ENCODE peak calls at places on chromosomes 1 and 21, in four cellular contexts. One of them, this sample, is unnamed.

GRCh38 chr1:166906647-166907046 is 30.6 kb upstream of the TADA1 start:
- DNase-seq in AG04450: no peak
- DNase-seq in tibial artery: no peak
- DNase-seq in small intestine: no peak
- DNase-seq in this sample: no peak

GRCh38 chr21:45079351-45079750 is 5.0 kb downstream of the ADARB1 start:
- DNase-seq in AG04450: no peak
- DNase-seq in tibial artery: no peak
- DNase-seq in small intestine: no peak
- DNase-seq in this sample: no peak

GRCh38 chr1:98668733-98669132 is 7.2 kb downstream of the SNX7 start:
- DNase-seq in AG04450: no peak
- DNase-seq in tibial artery: peak; percentile 29
- DNase-seq in small intestine: no peak
- DNase-seq in this sample: no peak

GRCh38 chr1:244918422-244919319 is 54.3 kb upstream of the HNRNPU start:
- DNase-seq in AG04450: no peak
- DNase-seq in tibial artery: no peak
- DNase-seq in small intestine: peak; percentile 33
- DNase-seq in this sample: no peak

GRCh38 chr21:33360281-33360680 is 35.5 kb downstream of the IFNAR1 start:
- DNase-seq in AG04450: no peak
- DNase-seq in tibial artery: no peak
- DNase-seq in small intestine: no peak
- DNase-seq in this sample: no peak

GRCh38 chr1:32813941-32814739 is 3.0 kb downstream of the YARS1 start:
- DNase-seq in AG04450: no peak
- DNase-seq in tibial artery: no peak
- DNase-seq in small intestine: peak; percentile 50
- DNase-seq in this sample: no peak

GRCh38 chr1:71521655-71522264 is 440.9 kb upstream of the ZRANB2 start:
- DNase-seq in AG04450: peak; percentile 11
- DNase-seq in tibial artery: no peak
- DNase-seq in small intestine: peak; percentile 2
- DNase-seq in this sample: no peak

GRCh38 chr1:157274698-157275534 is 136.7 kb upstream of the ETV3 start:
- DNase-seq in AG04450: no peak
- DNase-seq in tibial artery: no peak
- DNase-seq in small intestine: no peak
- DNase-seq in this sample: peak; percentile 60

GRCh38 chr1:13723810-13724209 is 23.8 kb downstream of the PRDM2 start:
- DNase-seq in AG04450: no peak
- DNase-seq in tibial artery: peak; percentile 32
- DNase-seq in small intestine: no peak
- DNase-seq in this sample: no peak

GRCh38 chr1:74620242-74620641 is 53.4 kb downstream of the ERICH3 start:
- DNase-seq in AG04450: no peak
- DNase-seq in tibial artery: no peak
- DNase-seq in small intestine: no peak
- DNase-seq in this sample: no peak

GRCh38 chr1:162690672-162691434 is 58.6 kb downstream of the DDR2 start:
- DNase-seq in AG04450: peak; percentile 47
- DNase-seq in tibial artery: peak; percentile 84
- DNase-seq in small intestine: no peak
- DNase-seq in this sample: no peak

GRCh38 chr21:29943885-29944284 is 4.1 kb upstream of the GRIK1 start:
- DNase-seq in AG04450: no peak
- DNase-seq in tibial artery: no peak
- DNase-seq in small intestine: no peak
- DNase-seq in this sample: no peak

GRCh38 chr1:243475966-243476365 is 220.1 kb downstream of the SDCCAG8 start:
- DNase-seq in AG04450: no peak
- DNase-seq in tibial artery: no peak
- DNase-seq in small intestine: no peak
- DNase-seq in this sample: no peak

GRCh38 chr1:53595906-53596305 is 136.7 kb downstream of the DMRTB1 start:
- DNase-seq in AG04450: no peak
- DNase-seq in tibial artery: no peak
- DNase-seq in small intestine: no peak
- DNase-seq in this sample: no peak

GRCh38 chr1:93350322-93350721 is 4.6 kb downstream of the DR1 start:
- DNase-seq in AG04450: no peak
- DNase-seq in tibial artery: no peak
- DNase-seq in small intestine: no peak
- DNase-seq in this sample: no peak

GRCh38 chr1:22041505-22041904 is 11.0 kb upstream of the CDC42 start:
- DNase-seq in AG04450: no peak
- DNase-seq in tibial artery: no peak
- DNase-seq in small intestine: no peak
- DNase-seq in this sample: no peak

GRCh38 chr1:20371411-20371810 is 80.7 kb downstream of the VWA5B1 start:
- DNase-seq in AG04450: no peak
- DNase-seq in tibial artery: no peak
- DNase-seq in small intestine: no peak
- DNase-seq in this sample: no peak

GRCh38 chr1:28775121-28775942 is 36.6 kb upstream of the OPRD1 start:
- DNase-seq in AG04450: no peak
- DNase-seq in tibial artery: peak; percentile 66
- DNase-seq in small intestine: peak; percentile 88
- DNase-seq in this sample: no peak

GRCh38 chr21:38291875-38292274 is 35.1 kb downstream of the KCNJ15 start:
- DNase-seq in AG04450: no peak
- DNase-seq in tibial artery: no peak
- DNase-seq in small intestine: no peak
- DNase-seq in this sample: no peak

GRCh38 chr21:43719748-43720538 is 1.0 kb downstream of the PDXK start:
- DNase-seq in AG04450: no peak
- DNase-seq in tibial artery: no peak
- DNase-seq in small intestine: no peak
- DNase-seq in this sample: no peak

GRCh38 chr1:116951175-116951935 is 41.6 kb downstream of the PTGFRN start:
- DNase-seq in AG04450: no peak
- DNase-seq in tibial artery: peak; percentile 71
- DNase-seq in small intestine: no peak
- DNase-seq in this sample: peak; percentile 83

GRCh38 chr21:32311621-32312020 is 13.0 kb downstream of the MRAP start:
- DNase-seq in AG04450: no peak
- DNase-seq in tibial artery: no peak
- DNase-seq in small intestine: no peak
- DNase-seq in this sample: no peak

GRCh38 chr1:8201331-8201861 is 116.5 kb upstream of the SLC45A1 start:
- DNase-seq in AG04450: no peak
- DNase-seq in tibial artery: no peak
- DNase-seq in small intestine: no peak
- DNase-seq in this sample: no peak

GRCh38 chr1:3259020-3259419 is 190.0 kb downstream of the PRDM16 start:
- DNase-seq in AG04450: no peak
- DNase-seq in tibial artery: no peak
- DNase-seq in small intestine: no peak
- DNase-seq in this sample: no peak

GRCh38 chr1:25562928-25563283 is 19.5 kb downstream of the LDLRAP1 start:
- DNase-seq in AG04450: no peak
- DNase-seq in tibial artery: no peak
- DNase-seq in small intestine: no peak
- DNase-seq in this sample: no peak

GRCh38 chr1:234139966-234140365 is 233.3 kb upstream of the COA6 start:
- DNase-seq in AG04450: no peak
- DNase-seq in tibial artery: no peak
- DNase-seq in small intestine: no peak
- DNase-seq in this sample: peak; percentile 26

GRCh38 chr1:9689971-9690381 is 38.4 kb downstream of the PIK3CD start:
- DNase-seq in AG04450: no peak
- DNase-seq in tibial artery: peak; percentile 35
- DNase-seq in small intestine: peak; percentile 22
- DNase-seq in this sample: no peak

GRCh38 chr1:151545542-151545941 is 5.4 kb downstream of the TUFT1 start:
- DNase-seq in AG04450: no peak
- DNase-seq in tibial artery: no peak
- DNase-seq in small intestine: no peak
- DNase-seq in this sample: no peak

GRCh38 chr1:203590559-203590958 is 36.1 kb upstream of the ATP2B4 start:
- DNase-seq in AG04450: no peak
- DNase-seq in tibial artery: no peak
- DNase-seq in small intestine: no peak
- DNase-seq in this sample: no peak

GRCh38 chr1:112935474-112936289 is 20.3 kb downstream of the SLC16A1 start:
- DNase-seq in AG04450: no peak
- DNase-seq in tibial artery: no peak
- DNase-seq in small intestine: no peak
- DNase-seq in this sample: no peak
- H3K27ac ChIP-seq in AG04450: peak overlapping the region; percentile 47
- H3K27ac ChIP-seq in tibial artery: no peak overlapping the region
- H3K27ac ChIP-seq in small intestine: no peak overlapping the region
- H3K27ac ChIP-seq in this sample: no peak overlapping the region

DNA sequence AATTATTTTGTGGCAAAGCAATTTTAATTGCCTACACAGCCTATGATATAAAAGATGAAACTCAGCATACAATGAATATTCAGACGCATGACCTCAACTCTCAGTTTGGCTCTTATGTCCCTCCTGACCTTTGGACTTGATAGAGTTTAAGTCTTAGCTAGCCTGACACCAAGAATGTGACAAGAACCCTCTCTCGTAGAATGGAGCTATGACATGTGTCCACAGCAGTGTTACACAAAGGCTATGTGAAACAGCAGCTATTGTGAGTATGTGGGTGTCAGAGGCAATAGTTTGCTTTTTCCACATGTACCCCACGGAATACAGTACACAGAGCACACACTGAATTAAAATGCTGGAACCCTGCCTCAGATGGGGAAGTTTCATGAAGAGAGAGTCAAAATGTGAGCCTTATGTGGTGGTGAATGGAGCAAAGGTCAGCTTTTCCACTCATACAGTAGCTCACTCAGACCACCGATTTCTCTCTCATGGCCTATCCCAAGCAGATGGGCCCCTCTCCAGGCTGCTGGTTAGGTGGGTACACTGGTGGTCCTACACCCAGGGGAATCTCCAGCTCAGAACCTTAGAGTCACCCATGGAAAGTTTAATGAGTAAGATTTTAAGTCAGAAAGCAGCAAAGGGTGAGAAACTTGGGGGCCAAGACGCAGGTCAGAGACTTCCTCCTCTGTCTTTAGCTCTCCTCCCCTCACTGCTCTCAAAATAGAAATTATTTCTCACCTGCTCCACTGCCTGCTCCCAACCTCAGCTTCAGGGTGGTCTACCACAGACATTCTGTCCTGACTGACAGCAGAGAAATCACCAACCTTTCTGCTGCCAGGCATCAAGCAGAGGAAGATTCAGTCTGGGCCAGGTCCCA is 10.1 kb upstream of the XCL2 start:
- DNase-seq in AG04450: no peak
- DNase-seq in tibial artery: no peak
- DNase-seq in small intestine: no peak
- DNase-seq in this sample: no peak
- H3K27ac ChIP-seq in AG04450: no peak overlapping the region
- H3K27ac ChIP-seq in tibial artery: no peak overlapping the region
- H3K27ac ChIP-seq in small intestine: no peak overlapping the region
- H3K27ac ChIP-seq in this sample: no peak overlapping the region

DNA sequence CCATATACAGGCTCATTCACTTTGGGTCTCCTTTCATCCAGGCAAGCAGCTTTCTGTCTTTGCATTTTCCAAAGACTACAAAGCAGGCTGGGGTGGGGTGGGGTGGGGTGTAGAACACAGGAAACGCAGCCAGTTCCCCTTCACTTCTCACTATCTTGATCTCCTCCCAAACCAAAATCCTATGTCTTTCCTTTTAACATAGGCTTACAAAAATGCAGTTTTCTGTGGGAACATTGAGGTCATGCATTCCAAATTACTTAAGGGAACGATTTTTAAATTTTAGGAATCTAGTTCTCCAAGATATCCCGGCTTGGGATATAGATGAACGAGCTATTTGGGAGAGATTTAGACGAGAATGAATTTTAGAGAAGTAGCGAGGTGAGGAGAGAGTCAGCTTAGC is 948 bp upstream of the STX12 start:
- DNase-seq in AG04450: no peak
- DNase-seq in tibial artery: no peak
- DNase-seq in small intestine: no peak
- DNase-seq in this sample: no peak
- H3K27ac ChIP-seq in AG04450: peak overlapping the region; percentile 79
- H3K27ac ChIP-seq in tibial artery: peak overlapping the region; percentile 93
- H3K27ac ChIP-seq in small intestine: no peak overlapping the region
- H3K27ac ChIP-seq in this sample: peak overlapping the region; percentile 89

GRCh38 chr1:206472454-206472853 is 2.2 kb downstream of the IKBKE start:
- DNase-seq in AG04450: peak; percentile 69
- DNase-seq in tibial artery: no peak
- DNase-seq in small intestine: no peak
- DNase-seq in this sample: no peak

GRCh38 chr1:206471993-206472392 is 1.7 kb downstream of the IKBKE start:
- DNase-seq in AG04450: no peak
- DNase-seq in tibial artery: no peak
- DNase-seq in small intestine: no peak
- DNase-seq in this sample: no peak

GRCh38 chr1:206470692-206471414 is 577 bp downstream of the IKBKE start:
- DNase-seq in AG04450: peak; percentile 49
- DNase-seq in tibial artery: no peak
- DNase-seq in small intestine: peak; percentile 45
- DNase-seq in this sample: no peak

GRCh38 chr1:206471415-206471801 is 1.1 kb downstream of the IKBKE start:
- DNase-seq in AG04450: no peak
- DNase-seq in tibial artery: no peak
- DNase-seq in small intestine: no peak
- DNase-seq in this sample: no peak

GRCh38 chr1:206472886-206473285 is 2.6 kb downstream of the IKBKE start:
- DNase-seq in AG04450: no peak
- DNase-seq in tibial artery: no peak
- DNase-seq in small intestine: no peak
- DNase-seq in this sample: no peak
- H3K27ac ChIP-seq in AG04450: peak overlapping the region; percentile 57
- H3K27ac ChIP-seq in tibial artery: no peak overlapping the region
- H3K27ac ChIP-seq in small intestine: no peak overlapping the region
- H3K27ac ChIP-seq in this sample: no peak overlapping the region

GRCh38 chr1:17065667-17066066 is 11.8 kb upstream of the SDHB start:
- DNase-seq in AG04450: no peak
- DNase-seq in tibial artery: no peak
- DNase-seq in small intestine: no peak
- DNase-seq in this sample: no peak

GRCh38 chr1:17056586-17056985 is 2.8 kb upstream of the SDHB start:
- DNase-seq in AG04450: no peak
- DNase-seq in tibial artery: no peak
- DNase-seq in small intestine: no peak
- DNase-seq in this sample: no peak

GRCh38 chr1:17059391-17060128 is 5.7 kb upstream of the SDHB start:
- DNase-seq in AG04450: peak; percentile 26
- DNase-seq in tibial artery: peak; percentile 27
- DNase-seq in small intestine: peak; percentile 64
- DNase-seq in this sample: no peak

GRCh38 chr1:17060129-17060868 is 6.5 kb upstream of the SDHB start:
- DNase-seq in AG04450: no peak
- DNase-seq in tibial artery: peak; percentile 5
- DNase-seq in small intestine: no peak
- DNase-seq in this sample: no peak

GRCh38 chr1:17061486-17062271 is 7.8 kb upstream of the SDHB start:
- DNase-seq in AG04450: no peak
- DNase-seq in tibial artery: peak; percentile 12
- DNase-seq in small intestine: no peak
- DNase-seq in this sample: no peak
- H3K27ac ChIP-seq in AG04450: no peak overlapping the region
- H3K27ac ChIP-seq in tibial artery: no peak overlapping the region
- H3K27ac ChIP-seq in small intestine: no peak overlapping the region
- H3K27ac ChIP-seq in this sample: no peak overlapping the region

GRCh38 chr1:59593798-59594790 is 220.7 kb upstream of the HOOK1 start:
- DNase-seq in AG04450: no peak
- DNase-seq in tibial artery: no peak
- DNase-seq in small intestine: peak; percentile 43
- DNase-seq in this sample: no peak
- H3K27ac ChIP-seq in AG04450: no peak overlapping the region
- H3K27ac ChIP-seq in tibial artery: no peak overlapping the region
- H3K27ac ChIP-seq in small intestine: peak overlapping the region; percentile 3
- H3K27ac ChIP-seq in this sample: peak overlapping the region; percentile 88